ENCODE peak calls at places on chromosomes 6 and 20, in eight cellular contexts. J, E, M, N, R, Q, D and O are unnamed samples.

GRCh38 chr6:34522740-34523139 is 33.4 kb downstream of the SPDEF start:
- DNase-seq in E (no peak), D (no peak), M (no peak), Q (no peak), R (no peak), N (no peak), J (no peak), O (no peak)

GRCh38 chr20:4763261-4763660 is 41.6 kb downstream of the PRND start:
- DNase-seq in D (no peak), M (no peak), Q (no peak), E (no peak), J (no peak), R (no peak), N (no peak), O (no peak)

GRCh38 chr6:47413752-47414516 is 63.7 kb upstream of the CD2AP start:
- DNase-seq in J (no peak), N (peak; percentile 38), D (peak; percentile 66), E (peak; percentile 57), M (no peak), Q (peak; percentile 16), R (no peak), O (no peak)

GRCh38 chr20:10540636-10541493 is 105.8 kb downstream of the SLX4IP start:
- DNase-seq in D (peak; percentile 93), J (no peak), Q (no peak), M (no peak), R (no peak), E (no peak), N (no peak), O (no peak)

GRCh38 chr6:137089305-137089704 is 44.5 kb upstream of the IL20RA start:
- DNase-seq in N (peak; percentile 89), J (no peak), Q (no peak), D (no peak), E (no peak), R (no peak), M (no peak), O (peak; percentile 45)

GRCh38 chr6:46815130-46815529 is 21.9 kb downstream of the MEP1A start:
- DNase-seq in Q (no peak), E (no peak), N (no peak), J (no peak), D (peak; percentile 11), M (no peak), R (no peak), O (peak; percentile 67)

GRCh38 chr6:35368038-35368887 is 25.9 kb downstream of the PPARD start:
- DNase-seq in Q (no peak), E (peak; percentile 56), D (peak; percentile 28), R (no peak), N (no peak), J (no peak), M (no peak), O (no peak)

GRCh38 chr20:57594092-57594911 is 25.9 kb downstream of the ZBP1 start:
- DNase-seq in N (no peak), Q (peak; percentile 52), M (peak; percentile 61), J (peak; percentile 42), E (peak; percentile 78), D (peak; percentile 8), R (peak; percentile 13), O (peak; percentile 57)

GRCh38 chr6:145206247-145206907 is 528.9 kb downstream of the EPM2A start:
- DNase-seq in N (no peak), J (no peak), D (peak; percentile 47), R (no peak), M (no peak), Q (no peak), E (no peak), O (no peak)

GRCh38 chr6:4781967-4782537 is 5.8 kb downstream of the CDYL start:
- DNase-seq in E (no peak), D (no peak), J (no peak), Q (no peak), M (no peak), R (no peak), N (no peak), O (no peak)